ENCODE peak calls at places on chromosome 11, in seven cellular contexts. One of them, this sample, is unnamed.
A peak's percentile ranks its signal among the peaks of the same experiment; 100 is the strongest.

GRCh38 chr11:113090716-113091577 is 129.7 kb downstream of the NCAM1 start:
- DNase-seq in HEK293T: no peak
- DNase-seq in stimulated activated CD4-positive, alpha-beta T cell treated with anti-CD3 and anti-CD28 coated beads, Interleukin-15, amount 100 ng/mL, for 1 hour: no peak
- DNase-seq in AG04450: no peak
- DNase-seq in EL: no peak
- DNase-seq in Peyer's patch: no peak
- DNase-seq in stimulated activated CD8-positive, alpha-beta memory T cell treated with anti-CD3 and anti-CD28 coated beads, Interleukin-2, amount 100 ng/mL, for 1 hour: no peak
- DNase-seq in this sample: no peak

GRCh38 chr11:47617417-47617809 is 23.2 kb upstream of the C1QTNF4 start:
- DNase-seq in HEK293T: no peak
- DNase-seq in stimulated activated CD4-positive, alpha-beta T cell treated with anti-CD3 and anti-CD28 coated beads, Interleukin-15, amount 100 ng/mL, for 1 hour: no peak
- DNase-seq in AG04450: peak; percentile 44
- DNase-seq in EL: peak; percentile 40
- DNase-seq in Peyer's patch: no peak
- DNase-seq in stimulated activated CD8-positive, alpha-beta memory T cell treated with anti-CD3 and anti-CD28 coated beads, Interleukin-2, amount 100 ng/mL, for 1 hour: no peak
- DNase-seq in this sample: no peak

GRCh38 chr11:59901306-59901705 is 22.7 kb downstream of the OOSP3 start:
- DNase-seq in HEK293T: no peak
- DNase-seq in stimulated activated CD4-positive, alpha-beta T cell treated with anti-CD3 and anti-CD28 coated beads, Interleukin-15, amount 100 ng/mL, for 1 hour: no peak
- DNase-seq in AG04450: no peak
- DNase-seq in EL: peak; percentile 85
- DNase-seq in Peyer's patch: no peak
- DNase-seq in stimulated activated CD8-positive, alpha-beta memory T cell treated with anti-CD3 and anti-CD28 coated beads, Interleukin-2, amount 100 ng/mL, for 1 hour: no peak
- DNase-seq in this sample: no peak

GRCh38 chr11:3809624-3809928 is 1.2 kb downstream of the PGAP2 start:
- DNase-seq in HEK293T: no peak
- DNase-seq in stimulated activated CD4-positive, alpha-beta T cell treated with anti-CD3 and anti-CD28 coated beads, Interleukin-15, amount 100 ng/mL, for 1 hour: no peak
- DNase-seq in AG04450: no peak
- DNase-seq in EL: no peak
- DNase-seq in Peyer's patch: no peak
- DNase-seq in stimulated activated CD8-positive, alpha-beta memory T cell treated with anti-CD3 and anti-CD28 coated beads, Interleukin-2, amount 100 ng/mL, for 1 hour: no peak
- DNase-seq in this sample: no peak

GRCh38 chr11:45149483-45150056 is 3.1 kb downstream of the PRDM11 start:
- DNase-seq in HEK293T: no peak
- DNase-seq in stimulated activated CD4-positive, alpha-beta T cell treated with anti-CD3 and anti-CD28 coated beads, Interleukin-15, amount 100 ng/mL, for 1 hour: no peak
- DNase-seq in AG04450: no peak
- DNase-seq in EL: no peak
- DNase-seq in Peyer's patch: no peak
- DNase-seq in stimulated activated CD8-positive, alpha-beta memory T cell treated with anti-CD3 and anti-CD28 coated beads, Interleukin-2, amount 100 ng/mL, for 1 hour: no peak
- DNase-seq in this sample: no peak

GRCh38 chr11:12743834-12744449 is 69.7 kb downstream of the TEAD1 start:
- DNase-seq in HEK293T: no peak
- DNase-seq in stimulated activated CD4-positive, alpha-beta T cell treated with anti-CD3 and anti-CD28 coated beads, Interleukin-15, amount 100 ng/mL, for 1 hour: no peak
- DNase-seq in AG04450: no peak
- DNase-seq in EL: no peak
- DNase-seq in Peyer's patch: no peak
- DNase-seq in stimulated activated CD8-positive, alpha-beta memory T cell treated with anti-CD3 and anti-CD28 coated beads, Interleukin-2, amount 100 ng/mL, for 1 hour: no peak
- DNase-seq in this sample: no peak

GRCh38 chr11:57649826-57650738 is at the start of gene YPEL4:
- DNase-seq in HEK293T: no peak
- DNase-seq in stimulated activated CD4-positive, alpha-beta T cell treated with anti-CD3 and anti-CD28 coated beads, Interleukin-15, amount 100 ng/mL, for 1 hour: peak; percentile 41
- DNase-seq in AG04450: peak; percentile 50
- DNase-seq in EL: peak; percentile 87
- DNase-seq in Peyer's patch: peak; percentile 74
- DNase-seq in stimulated activated CD8-positive, alpha-beta memory T cell treated with anti-CD3 and anti-CD28 coated beads, Interleukin-2, amount 100 ng/mL, for 1 hour: peak; percentile 50
- DNase-seq in this sample: no peak

GRCh38 chr11:48049036-48049435 is 68.7 kb downstream of the PTPRJ start:
- DNase-seq in HEK293T: no peak
- DNase-seq in stimulated activated CD4-positive, alpha-beta T cell treated with anti-CD3 and anti-CD28 coated beads, Interleukin-15, amount 100 ng/mL, for 1 hour: no peak
- DNase-seq in AG04450: no peak
- DNase-seq in EL: no peak
- DNase-seq in Peyer's patch: no peak
- DNase-seq in stimulated activated CD8-positive, alpha-beta memory T cell treated with anti-CD3 and anti-CD28 coated beads, Interleukin-2, amount 100 ng/mL, for 1 hour: no peak
- DNase-seq in this sample: no peak